ENCODE peak calls at places on chromosomes 16 and 17, in eight cellular contexts. V, B, T, F, G, E, M and L are unnamed samples.

GRCh38 chr17:21246698-21247097 is 6.5 kb downstream of the NATD1 start:
- DNase-seq in V (no peak), B (no peak), T (no peak), F (no peak), G (no peak), E (no peak), M (no peak), L (no peak)

GRCh38 chr16:68460067-68460466 is 11.8 kb upstream of the SMPD3 start:
- DNase-seq in V (no peak), B (no peak), T (no peak), F (no peak), G (no peak), E (no peak), M (no peak), L (no peak)

GRCh38 chr16:71956500-71956899 is 43.7 kb downstream of the PKD1L3 start:
- DNase-seq in V (no peak), B (no peak), T (no peak), F (no peak), G (no peak), E (no peak), M (no peak), L (no peak)

GRCh38 chr16:24776486-24777220 is 47.2 kb downstream of the TNRC6A start:
- DNase-seq in V (no peak), B (peak), T (no peak), F (peak), G (peak), E (no peak), M (no peak), L (no peak)

GRCh38 chr17:72479113-72479512 is 358.3 kb downstream of the SOX9 start:
- DNase-seq in V (no peak), B (no peak), T (no peak), F (no peak), G (no peak), E (no peak), M (no peak), L (no peak)

GRCh38 chr16:80007216-80007615 is 406.7 kb upstream of the MAF start:
- DNase-seq in V (no peak), B (no peak), T (no peak), F (no peak), G (no peak), E (no peak), M (no peak), L (no peak)

GRCh38 chr16:18829221-18829620 is 27.9 kb upstream of the ARL6IP1 start:
- DNase-seq in V (no peak), B (no peak), T (no peak), F (no peak), G (no peak), E (no peak), M (no peak), L (no peak)

GRCh38 chr17:65198653-65199382 is 61.6 kb downstream of the RGS9 start:
- DNase-seq in V (no peak), B (peak), T (peak), F (no peak), G (no peak), E (no peak), M (peak), L (no peak)

GRCh38 chr17:39737761-39738567 is at the start of gene GRB7:
- DNase-seq in V (no peak), B (no peak), T (peak), F (no peak), G (no peak), E (peak), M (peak), L (peak)

GRCh38 chr17:74825003-74825627 is 34.6 kb downstream of the GRIN2C start:
- DNase-seq in V (no peak), B (no peak), T (no peak), F (no peak), G (no peak), E (no peak), M (no peak), L (no peak)

GRCh38 chr16:16150117-16150877 is 73.0 kb downstream of the ABCC6 start:
- DNase-seq in V (no peak), B (peak), T (no peak), F (peak), G (peak), E (no peak), M (no peak), L (no peak)

GRCh38 chr17:75087558-75088453 is at the start of gene SLC16A5:
- DNase-seq in V (peak), B (peak), T (peak), F (peak), G (peak), E (peak), M (peak), L (no peak)

GRCh38 chr17:47295874-47296255 is 27.9 kb upstream of the EFCAB13 start:
- DNase-seq in V (no peak), B (no peak), T (no peak), F (no peak), G (no peak), E (no peak), M (no peak), L (no peak)

GRCh38 chr16:81987706-81988105 is 23.6 kb downstream of the SDR42E1 start:
- DNase-seq in V (no peak), B (no peak), T (peak), F (no peak), G (no peak), E (no peak), M (no peak), L (no peak)

GRCh38 chr17:40514013-40514875 is 12.8 kb upstream of the TNS4 start:
- DNase-seq in V (no peak), B (no peak), T (no peak), F (no peak), G (peak), E (no peak), M (no peak), L (no peak)

GRCh38 chr17:7914771-7915610 is 1.1 kb downstream of the RNF227 start:
- DNase-seq in V (no peak), B (peak), T (peak), F (no peak), G (peak), E (no peak), M (no peak), L (no peak)

GRCh38 chr17:7912927-7913524 is 3.1 kb downstream of the RNF227 start:
- DNase-seq in V (no peak), B (peak), T (peak), F (no peak), G (no peak), E (no peak), M (peak), L (no peak)

GRCh38 chr17:7916383-7916677 is 241 bp upstream of the RNF227 start:
- DNase-seq in V (no peak), B (no peak), T (no peak), F (no peak), G (no peak), E (no peak), M (no peak), L (no peak)

GRCh38 chr17:7915611-7916382 is at the start of gene RNF227:
- DNase-seq in V (peak), B (peak), T (peak), F (peak), G (peak), E (peak), M (peak), L (peak)

DNA sequence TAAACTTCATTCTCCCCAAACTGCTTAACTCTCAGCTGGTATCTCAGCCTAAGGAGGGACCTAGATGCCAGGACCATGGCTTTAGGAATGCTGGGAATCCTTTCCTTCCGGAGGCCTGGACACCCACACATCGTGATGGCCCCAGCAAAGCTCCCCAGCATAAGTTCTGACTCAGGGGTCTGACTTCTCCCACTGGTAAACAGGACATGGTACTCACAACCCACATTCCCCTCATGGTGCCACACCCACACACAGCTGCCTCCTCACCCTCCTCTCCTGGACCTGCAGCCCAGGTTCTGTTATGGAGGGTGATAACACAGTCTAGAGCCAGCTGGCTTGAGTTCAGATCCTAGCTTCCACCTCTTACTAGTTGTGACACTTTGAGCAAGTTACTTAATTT is 710 bp upstream of the RNF227 start:
- DNase-seq in V (no peak), B (no peak), T (peak), F (no peak), G (no peak), E (no peak), M (no peak), L (no peak)
- H3K4me3 ChIP-seq in V (no peak), B (peak), T (no peak), F (peak), G (no peak), E (no peak), M (no peak), L (no peak)

GRCh38 chr17:60641810-60642220 is 35.8 kb upstream of the BCAS3 start:
- DNase-seq in V (peak), B (peak), T (peak), F (no peak), G (peak), E (peak), M (peak), L (peak)

GRCh38 chr17:60637683-60638082 is 37.7 kb downstream of the PPM1D start:
- DNase-seq in V (no peak), B (no peak), T (no peak), F (no peak), G (no peak), E (no peak), M (no peak), L (no peak)

GRCh38 chr17:60641126-60641525 is 36.5 kb upstream of the BCAS3 start:
- DNase-seq in V (peak), B (no peak), T (peak), F (no peak), G (no peak), E (no peak), M (no peak), L (no peak)

GRCh38 chr17:60639019-60639330 is 38.7 kb upstream of the BCAS3 start:
- DNase-seq in V (no peak), B (no peak), T (no peak), F (no peak), G (no peak), E (no peak), M (no peak), L (no peak)

GRCh38 chr17:60640503-60640902 is 37.1 kb upstream of the BCAS3 start:
- DNase-seq in V (no peak), B (no peak), T (no peak), F (no peak), G (no peak), E (no peak), M (peak), L (no peak)
- TF ChIP-seq CTCF in V (peak), B (peak), T (peak), F (no peak), G (no peak), E (no peak), M (peak), L (peak)

GRCh38 chr17:37490022-37490587 is 414 bp downstream of the DUSP14 start:
- DNase-seq in V (peak), B (peak), T (peak), F (peak), G (peak), E (peak), M (peak), L (no peak)

GRCh38 chr17:37485938-37486570 is 3.6 kb upstream of the DUSP14 start:
- DNase-seq in V (no peak), B (no peak), T (no peak), F (no peak), G (no peak), E (no peak), M (no peak), L (no peak)

GRCh38 chr17:37489197-37490001 is at the start of gene DUSP14:
- DNase-seq in V (peak), B (peak), T (peak), F (peak), G (peak), E (peak), M (peak), L (no peak)

GRCh38 chr17:37488607-37489196 is 989 bp upstream of the DUSP14 start:
- DNase-seq in V (peak), B (peak), T (peak), F (peak), G (peak), E (peak), M (peak), L (peak)

GRCh38 chr17:37488009-37488604 is 1.6 kb upstream of the DUSP14 start:
- DNase-seq in V (peak), B (peak), T (peak), F (no peak), G (no peak), E (peak), M (peak), L (peak)
- H3K4me3 ChIP-seq in V (peak), B (peak), T (no peak), F (peak), G (peak), E (no peak), M (peak), L (peak)

GRCh38 chr17:13306310-13306962 is 288.6 kb upstream of the ELAC2 start:
- DNase-seq in V (peak), B (peak), T (peak), F (no peak), G (no peak), E (no peak), M (peak), L (no peak)
- TF ChIP-seq CTCF in V (peak), B (peak), T (peak), F (no peak), G (peak), E (no peak), M (peak), L (peak)

GRCh38 chr17:77320501-77321256 is 179.9 kb downstream of the SEC14L1 start:
- DNase-seq in V (no peak), B (no peak), T (peak), F (peak), G (no peak), E (no peak), M (no peak), L (no peak)
- H3K4me3 ChIP-seq in V (peak), B (peak), T (peak), F (peak), G (peak), E (peak), M (no peak), L (peak)

GRCh38 chr17:67377727-67378443 is 804 bp downstream of the PITPNC1 start:
- DNase-seq in V (no peak), B (peak), T (peak), F (peak), G (peak), E (peak), M (peak), L (no peak)
- TF ChIP-seq CTCF in V (peak), B (no peak), T (peak), F (peak), G (no peak), E (no peak), M (peak), L (peak)

GRCh38 chr16:9055661-9056060 is 35.8 kb upstream of the HAPSTR1 start:
- DNase-seq in V (no peak), B (no peak), T (no peak), F (no peak), G (no peak), E (no peak), M (no peak), L (no peak)

GRCh38 chr16:9056061-9056460 is 35.4 kb upstream of the HAPSTR1 start:
- DNase-seq in V (no peak), B (no peak), T (no peak), F (no peak), G (no peak), E (no peak), M (no peak), L (no peak)

GRCh38 chr16:9055115-9055514 is 36.3 kb upstream of the HAPSTR1 start:
- DNase-seq in V (no peak), B (no peak), T (no peak), F (no peak), G (no peak), E (no peak), M (no peak), L (no peak)

GRCh38 chr16:9053006-9053601 is 38.3 kb upstream of the HAPSTR1 start:
- DNase-seq in V (no peak), B (peak), T (peak), F (peak), G (peak), E (peak), M (peak), L (peak)

GRCh38 chr16:9054460-9054859 is 37.0 kb upstream of the HAPSTR1 start:
- DNase-seq in V (no peak), B (no peak), T (no peak), F (no peak), G (no peak), E (no peak), M (no peak), L (no peak)
- H3K4me3 ChIP-seq in V (no peak), B (no peak), T (no peak), F (no peak), G (no peak), E (no peak), M (no peak), L (no peak)

GRCh38 chr17:50507871-50508572 is at the start of gene MYCBPAP:
- DNase-seq in V (no peak), B (peak), T (no peak), F (peak), G (peak), E (peak), M (peak), L (no peak)
- TF ChIP-seq CTCF in V (peak), B (no peak), T (no peak), F (peak), G (peak), E (no peak), M (no peak), L (peak)